ENCODE peak calls at places on chromosomes 16 and 17, in six cellular contexts. E, S, N, L, U and P are unnamed samples.

GRCh38 chr17:59839646-59840328 is 53.0 kb downstream of the TUBD1 start:
- DNase-seq in E (no peak), S (no peak), N (peak), L (no peak), U (no peak), P (no peak)

GRCh38 chr16:78134944-78135619 is 35.6 kb downstream of the WWOX start:
- DNase-seq in E (no peak), S (no peak), N (no peak), L (no peak), U (no peak), P (no peak)

GRCh38 chr17:30378191-30378796 is 433 bp upstream of the CPD start:
- DNase-seq in E (no peak), S (peak), N (peak), L (no peak), U (peak), P (peak)

GRCh38 chr16:11405331-11406176 is 60.3 kb downstream of the RMI2 start:
- DNase-seq in E (no peak), S (peak), N (peak), L (peak), U (peak), P (peak)

GRCh38 chr17:1793447-1793806 is 31.6 kb downstream of the SERPINF1 start:
- DNase-seq in E (no peak), S (peak), N (peak), L (no peak), U (no peak), P (peak)

GRCh38 chr16:54582631-54583250 is 296.2 kb upstream of the IRX3 start:
- DNase-seq in E (peak), S (no peak), N (no peak), L (no peak), U (no peak), P (no peak)

GRCh38 chr16:69276143-69277115 is 34.7 kb upstream of the VPS4A start:
- DNase-seq in E (no peak), S (peak), N (no peak), L (peak), U (no peak), P (no peak)

GRCh38 chr17:29241015-29241963 is 5.4 kb upstream of the CRYBA1 start:
- DNase-seq in E (peak), S (peak), N (peak), L (peak), U (no peak), P (peak)

GRCh38 chr16:56226840-56227525 is 35.7 kb downstream of the GNAO1 start:
- DNase-seq in E (no peak), S (no peak), N (no peak), L (no peak), U (no peak), P (no peak)

GRCh38 chr16:53546988-53547391 is 44.0 kb upstream of the AKTIP start:
- DNase-seq in E (no peak), S (peak), N (peak), L (peak), U (no peak), P (peak)

GRCh38 chr16:78836802-78837489 is 737.5 kb downstream of the WWOX start:
- DNase-seq in E (no peak), S (no peak), N (no peak), L (no peak), U (no peak), P (no peak)

GRCh38 chr16:55487048-55487803 is 8.2 kb downstream of the MMP2 start:
- DNase-seq in E (no peak), S (peak), N (no peak), L (peak), U (no peak), P (no peak)

GRCh38 chr16:8370374-8371015 is 219.8 kb downstream of the TMEM114 start:
- DNase-seq in E (no peak), S (peak), N (peak), L (no peak), U (no peak), P (peak)

GRCh38 chr17:34203018-34203646 is 52.0 kb upstream of the CCL2 start:
- DNase-seq in E (no peak), S (no peak), N (no peak), L (no peak), U (no peak), P (no peak)

GRCh38 chr17:76188213-76189060 is 47.4 kb upstream of the FOXJ1 start:
- DNase-seq in E (no peak), S (peak), N (no peak), L (peak), U (no peak), P (no peak)

GRCh38 chr17:51161541-51161940 is 4.7 kb upstream of the NME2 start:
- DNase-seq in E (no peak), S (no peak), N (no peak), L (no peak), U (no peak), P (no peak)

GRCh38 chr17:53061446-53061845 is 761.3 kb upstream of the KIF2B start:
- DNase-seq in E (no peak), S (no peak), N (peak), L (no peak), U (peak), P (peak)

GRCh38 chr17:17493249-17493985 is 2.8 kb downstream of the RASD1 start:
- DNase-seq in E (no peak), S (no peak), N (no peak), L (no peak), U (peak), P (peak)

GRCh38 chr17:43574896-43575525 is 28.9 kb upstream of the ETV4 start:
- DNase-seq in E (no peak), S (no peak), N (no peak), L (no peak), U (no peak), P (no peak)
- H3K4me3 ChIP-seq in E (no peak), S (no peak), N (no peak), L (no peak), U (no peak), P (no peak)

DNA sequence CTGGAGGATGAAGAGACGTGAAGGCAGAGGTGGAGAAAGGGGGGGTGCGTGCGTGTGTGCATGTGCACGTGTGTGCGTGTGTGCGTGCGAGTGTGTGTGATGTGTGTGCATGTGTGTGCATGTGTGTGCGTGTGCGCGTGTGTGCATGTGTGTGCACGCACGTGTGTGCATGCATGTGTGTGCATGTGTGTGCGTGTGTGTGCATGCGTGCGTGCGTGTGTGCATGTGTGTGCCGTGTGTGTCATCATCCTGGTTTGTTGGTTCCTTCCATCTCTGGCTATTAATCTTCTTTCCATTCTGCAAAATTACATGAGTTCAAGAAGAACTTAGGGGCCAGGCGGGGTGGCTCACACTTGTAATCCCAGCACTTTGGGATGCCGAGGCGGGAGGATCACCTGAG is 17.0 kb upstream of the RPL38 start:
- DNase-seq in E (no peak), S (no peak), N (no peak), L (no peak), U (no peak), P (no peak)
- H3K23ac ChIP-seq in E (peak), S (no peak), N (no peak), L (no peak), U (no peak), P (no peak)

GRCh38 chr16:51155199-51155607 is 4.1 kb upstream of the SALL1 start:
- DNase-seq in E (no peak), S (no peak), N (no peak), L (peak), U (no peak), P (peak)

GRCh38 chr16:51153275-51153991 is 2.4 kb upstream of the SALL1 start:
- DNase-seq in E (no peak), S (no peak), N (no peak), L (peak), U (peak), P (peak)

GRCh38 chr16:51152691-51153261 is 1.7 kb upstream of the SALL1 start:
- DNase-seq in E (no peak), S (peak), N (no peak), L (peak), U (peak), P (peak)

GRCh38 chr16:51155901-51156810 is 5.1 kb upstream of the SALL1 start:
- DNase-seq in E (no peak), S (peak), N (no peak), L (peak), U (peak), P (peak)

DNA sequence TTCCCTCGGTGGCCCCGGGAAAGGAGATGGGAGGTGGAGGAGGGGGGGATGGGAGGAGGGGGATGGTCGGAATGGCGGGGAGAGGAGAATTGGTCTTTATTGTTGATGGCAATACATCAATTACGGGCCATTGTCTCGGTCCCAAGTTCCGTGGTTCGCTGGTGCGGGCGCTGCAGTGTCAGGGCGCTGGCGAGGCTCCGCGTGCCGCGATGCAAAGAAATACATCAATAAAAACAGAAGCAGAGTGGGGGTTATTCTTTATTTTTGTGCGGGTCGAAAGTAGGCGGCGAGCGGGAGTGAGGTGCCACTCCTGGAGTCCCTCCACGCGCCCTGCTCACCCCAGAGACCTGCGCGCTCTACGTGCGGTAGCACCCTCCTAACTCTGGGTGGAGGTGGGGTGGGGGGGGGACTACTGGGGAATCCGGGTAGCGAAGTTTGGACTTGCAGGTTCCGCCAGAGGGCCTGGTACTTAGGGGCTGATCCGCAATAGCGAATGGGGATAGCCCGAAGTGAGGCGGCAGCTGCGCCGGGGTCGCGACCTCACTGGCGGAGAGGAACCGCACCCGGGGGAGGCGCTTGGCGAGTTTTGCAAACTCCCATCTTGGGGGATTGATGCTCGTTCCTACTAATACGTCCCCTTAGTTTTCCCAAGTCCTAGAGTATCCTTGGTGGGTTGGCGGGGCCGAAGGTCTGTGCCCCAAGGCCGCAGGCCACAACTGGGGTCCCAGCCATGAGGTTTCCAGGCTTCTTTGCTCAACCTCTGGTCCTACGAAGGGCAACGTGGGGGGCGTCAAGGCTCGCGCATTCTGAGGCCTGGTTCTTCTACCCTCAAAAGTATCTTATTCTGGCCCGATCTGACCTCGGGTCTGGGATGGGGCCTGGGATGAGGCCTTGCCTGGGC is 3.5 kb upstream of the SALL1 start:
- DNase-seq in E (no peak), S (no peak), N (no peak), L (peak), U (peak), P (peak)
- H3K4me3 ChIP-seq in E (no peak), S (peak), N (no peak), L (peak), U (peak), P (no peak)

GRCh38 chr17:42547698-42548069 is 5.0 kb upstream of the HSD17B1 start:
- DNase-seq in E (no peak), S (no peak), N (no peak), L (no peak), U (no peak), P (no peak)
- H3K23ac ChIP-seq in E (peak), S (no peak), N (no peak), L (no peak), U (no peak), P (no peak)

DNA sequence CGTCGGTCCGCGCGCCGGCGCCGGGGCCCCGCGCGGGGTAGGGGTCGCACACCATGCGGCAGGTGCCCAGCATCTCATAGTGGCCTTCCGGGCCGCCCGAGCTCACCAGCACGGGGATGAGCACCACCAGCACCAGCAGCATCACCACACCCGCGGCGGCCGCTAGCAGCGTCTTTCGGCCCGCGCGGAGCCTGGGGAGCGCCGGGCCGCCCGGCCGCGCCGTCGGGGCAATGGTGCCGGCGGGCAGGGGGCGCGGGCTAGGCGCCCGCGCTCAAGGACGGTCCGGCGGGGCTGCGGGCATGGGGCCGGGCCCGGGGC is 237 bp downstream of the C1QL1 start:
- DNase-seq in E (no peak), S (no peak), N (no peak), L (no peak), U (no peak), P (no peak)
- H3K4me3 ChIP-seq in E (peak), S (peak), N (no peak), L (no peak), U (peak), P (no peak)

GRCh38 chr16:66620419-66620775 is 15.9 kb downstream of the CMTM3 start:
- DNase-seq in E (no peak), S (no peak), N (no peak), L (peak), U (no peak), P (no peak)

GRCh38 chr16:66621973-66622372 is 17.5 kb downstream of the CMTM3 start:
- DNase-seq in E (no peak), S (no peak), N (peak), L (no peak), U (no peak), P (no peak)

GRCh38 chr16:66623755-66624154 is 19.3 kb downstream of the CMTM3 start:
- DNase-seq in E (no peak), S (no peak), N (no peak), L (no peak), U (no peak), P (peak)

GRCh38 chr16:66619534-66620418 is 15.3 kb downstream of the CMTM3 start:
- DNase-seq in E (no peak), S (peak), N (no peak), L (peak), U (no peak), P (peak)

GRCh38 chr16:66622863-66623262 is 18.4 kb downstream of the CMTM3 start:
- DNase-seq in E (no peak), S (peak), N (no peak), L (no peak), U (no peak), P (peak)
- H3K23ac ChIP-seq in E (no peak), S (no peak), N (no peak), L (no peak), U (no peak), P (no peak)

GRCh38 chr17:36941265-36942021 is 4.2 kb downstream of the LHX1 start:
- DNase-seq in E (no peak), S (no peak), N (no peak), L (no peak), U (peak), P (no peak)

GRCh38 chr17:36939059-36939943 is 2.0 kb downstream of the LHX1 start:
- DNase-seq in E (no peak), S (no peak), N (no peak), L (no peak), U (no peak), P (no peak)

GRCh38 chr17:36938566-36939058 is 1.3 kb downstream of the LHX1 start:
- DNase-seq in E (no peak), S (no peak), N (no peak), L (no peak), U (no peak), P (no peak)

GRCh38 chr17:36940313-36941264 is 3.3 kb downstream of the LHX1 start:
- DNase-seq in E (no peak), S (no peak), N (no peak), L (no peak), U (peak), P (no peak)

DNA sequence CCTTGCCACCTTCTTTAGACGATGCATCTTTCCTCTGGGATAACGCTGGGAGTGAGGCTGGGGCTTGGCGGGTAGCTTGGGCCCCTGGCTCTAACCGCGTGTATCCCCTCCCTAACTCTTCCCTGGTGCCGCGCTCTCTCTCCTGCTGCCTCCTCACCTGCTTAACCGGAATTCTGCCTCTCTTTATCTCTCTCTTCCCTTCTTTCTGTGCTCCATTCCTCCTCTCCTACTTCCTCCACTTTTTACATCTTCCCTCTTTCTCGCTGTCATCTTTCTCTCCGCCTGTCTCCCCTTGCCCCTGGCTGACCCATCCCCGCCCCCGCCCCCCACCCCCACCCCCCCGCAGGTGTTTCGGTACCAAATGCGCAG is 2.7 kb downstream of the LHX1 start:
- DNase-seq in E (no peak), S (no peak), N (no peak), L (no peak), U (no peak), P (no peak)
- H3K4me3 ChIP-seq in E (no peak), S (no peak), N (no peak), L (no peak), U (no peak), P (peak)

DNA sequence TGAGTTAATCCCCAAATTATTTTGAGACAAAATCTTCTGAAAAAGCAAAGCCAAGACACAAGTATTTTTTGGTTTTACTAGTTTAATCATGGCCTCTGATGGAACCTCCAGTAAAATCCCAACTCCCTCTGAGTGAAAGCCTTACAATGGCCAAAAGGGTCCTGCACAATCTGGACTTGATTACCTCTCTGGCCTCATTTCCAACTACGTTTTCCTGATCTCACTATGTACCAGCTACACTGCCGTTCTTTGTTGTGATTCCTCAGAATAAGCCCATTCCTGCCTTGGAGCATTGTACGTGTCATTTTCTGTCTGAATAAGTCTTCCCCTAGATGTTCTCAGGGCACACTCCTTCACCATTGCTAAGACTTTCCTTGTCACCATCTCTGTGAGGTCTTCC is 37.3 kb downstream of the SPOP start:
- DNase-seq in E (no peak), S (no peak), N (no peak), L (no peak), U (no peak), P (no peak)
- H3K23ac ChIP-seq in E (no peak), S (no peak), N (no peak), L (no peak), U (no peak), P (no peak)